ENCODE peak calls at places on chromosomes 7 and 10, in ten cellular contexts. A, L, Q, H, W, X, F, I, O and U are unnamed samples.
A peak's percentile ranks its signal among the peaks of the same experiment; 100 is the strongest.

GRCh38 chr7:28666144-28666543 is 253.8 kb downstream of the CREB5 start:
- DNase-seq in Q (no peak), X (no peak), I (no peak), A (no peak), H (no peak), L (peak; percentile 61), W (peak; percentile 88), O (no peak), F (no peak), U (no peak)

GRCh38 chr10:132785433-132786278 is at the start of gene NKX6-2:
- DNase-seq in H (no peak), Q (no peak), X (no peak), I (peak; percentile 64), O (no peak), A (no peak), F (no peak), W (no peak), L (no peak), U (no peak)

GRCh38 chr10:126598009-126598408 is 72.5 kb downstream of the C10orf90 start:
- DNase-seq in I (peak; percentile 89), L (peak; percentile 50), F (peak; percentile 62), W (peak; percentile 54), X (peak; percentile 49), Q (peak; percentile 28), O (peak; percentile 31), A (no peak), H (no peak), U (no peak)

GRCh38 chr7:82051641-82052040 is 281.8 kb upstream of the HGF start:
- DNase-seq in Q (no peak), X (no peak), A (peak; percentile 7), I (no peak), O (no peak), W (no peak), H (no peak), L (no peak), F (no peak), U (no peak)

GRCh38 chr7:36278069-36278766 is 111.4 kb upstream of the ANLN start:
- DNase-seq in A (no peak), I (peak; percentile 79), X (no peak), H (no peak), O (no peak), L (no peak), F (no peak), Q (no peak), W (no peak), U (no peak)

GRCh38 chr7:39349452-39350123 is 216.6 kb upstream of the YAE1 start:
- DNase-seq in O (no peak), W (no peak), X (no peak), F (no peak), L (no peak), H (no peak), I (no peak), Q (no peak), A (no peak), U (no peak)

GRCh38 chr10:13972609-13973008 is 358.1 kb downstream of the FRMD4A start:
- DNase-seq in L (no peak), I (no peak), W (no peak), X (no peak), A (no peak), F (no peak), O (no peak), H (no peak), Q (no peak), U (no peak)

GRCh38 chr7:80357530-80357929 is 154.3 kb downstream of the GNAT3 start:
- DNase-seq in X (no peak), H (no peak), W (no peak), Q (no peak), F (no peak), I (no peak), O (no peak), L (no peak), A (no peak), U (no peak)

GRCh38 chr7:26451997-26452396 is 160.3 kb downstream of the SNX10 start:
- DNase-seq in Q (no peak), H (no peak), I (peak; percentile 80), W (no peak), F (no peak), O (peak; percentile 13), X (no peak), L (no peak), A (peak; percentile 74), U (no peak)

GRCh38 chr7:17041324-17041723 is 159.5 kb upstream of the AGR3 start:
- DNase-seq in L (peak; percentile 79), Q (peak; percentile 70), F (no peak), O (no peak), I (no peak), H (no peak), A (peak; percentile 82), X (no peak), W (peak; percentile 37), U (no peak)

GRCh38 chr10:111206521-111206920 is 129.7 kb downstream of the ADRA2A start:
- DNase-seq in Q (no peak), A (no peak), O (no peak), H (no peak), L (no peak), I (no peak), X (no peak), F (no peak), W (no peak), U (no peak)

GRCh38 chr10:30974355-30974754 is 57.3 kb downstream of the ZNF438 start:
- DNase-seq in Q (no peak), L (no peak), H (no peak), I (no peak), X (no peak), O (no peak), F (no peak), A (no peak), W (no peak), U (no peak)

GRCh38 chr7:151872531-151873401 is 4.1 kb downstream of the PRKAG2 start:
- DNase-seq in X (no peak), W (no peak), A (no peak), Q (no peak), O (no peak), I (no peak), F (no peak), L (no peak), H (no peak), U (no peak)

GRCh38 chr7:122727354-122727753 is 24.6 kb upstream of the RNF148 start:
- DNase-seq in A (no peak), H (no peak), L (no peak), W (no peak), I (no peak), O (no peak), Q (no peak), X (no peak), F (no peak), U (no peak)

GRCh38 chr7:28076421-28077163 is 104.0 kb downstream of the JAZF1 start:
- DNase-seq in I (no peak), F (no peak), L (no peak), O (no peak), W (no peak), H (no peak), Q (no peak), X (no peak), A (peak; percentile 85), U (no peak)

GRCh38 chr10:33290286-33291052 is 44.0 kb downstream of the NRP1 start:
- DNase-seq in O (no peak), H (no peak), Q (no peak), A (no peak), L (no peak), W (no peak), F (no peak), I (no peak), X (no peak), U (no peak)

GRCh38 chr7:139035588-139036353 is at the start of gene ZC3HAV1L:
- DNase-seq in O (peak; percentile 47), Q (peak; percentile 14), H (peak; percentile 11), W (peak; percentile 49), F (peak; percentile 49), A (peak; percentile 57), X (peak; percentile 84), L (peak; percentile 67), I (peak; percentile 83), U (no peak)

GRCh38 chr7:82164813-82165212 is 278.8 kb downstream of the CACNA2D1 start:
- DNase-seq in X (no peak), W (peak; percentile 4), F (no peak), Q (no peak), L (peak; percentile 68), I (no peak), A (peak; percentile 77), H (no peak), O (no peak), U (no peak)

GRCh38 chr7:19339512-19339911 is 194.3 kb upstream of the FERD3L start:
- DNase-seq in Q (no peak), I (no peak), W (no peak), O (no peak), F (no peak), H (no peak), L (no peak), A (no peak), X (no peak), U (no peak)

GRCh38 chr7:130393799-130394411 is 13.6 kb downstream of the CPA1 start:
- DNase-seq in O (no peak), W (no peak), I (no peak), X (no peak), A (no peak), L (no peak), Q (peak; percentile 44), F (no peak), H (no peak), U (no peak)

GRCh38 chr7:127937066-127937680 is 94.1 kb downstream of the LRRC4 start:
- DNase-seq in X (no peak), A (no peak), W (no peak), O (no peak), F (no peak), H (no peak), Q (no peak), L (no peak), I (no peak), U (no peak)

GRCh38 chr7:55538538-55538937 is 33.8 kb downstream of the VOPP1 start:
- DNase-seq in O (no peak), Q (no peak), W (peak; percentile 76), A (no peak), F (no peak), I (no peak), H (no peak), X (no peak), L (peak; percentile 90), U (no peak)

GRCh38 chr10:94103902-94104301 is 110.2 kb downstream of the PLCE1 start:
- DNase-seq in O (no peak), A (no peak), Q (no peak), I (no peak), X (no peak), F (no peak), L (peak; percentile 80), W (no peak), H (no peak), U (no peak)

GRCh38 chr7:3688061-3688460 is 387.0 kb downstream of the SDK1 start:
- DNase-seq in Q (no peak), O (no peak), W (no peak), H (no peak), F (no peak), X (no peak), A (no peak), I (no peak), L (no peak), U (no peak)

GRCh38 chr10:104300736-104301292 is 31.8 kb downstream of the GSTO2 start:
- DNase-seq in L (peak; percentile 98), X (no peak), W (peak; percentile 84), H (no peak), F (peak; percentile 43), O (peak; percentile 13), I (no peak), A (peak; percentile 76), Q (no peak), U (no peak)

GRCh38 chr7:72445075-72445474 is 32.9 kb upstream of the CALN1 start:
- DNase-seq in A (no peak), I (no peak), F (no peak), L (no peak), O (no peak), X (no peak), Q (no peak), W (no peak), H (no peak), U (no peak)

GRCh38 chr10:8722835-8723234 is 668.3 kb downstream of the GATA3 start:
- DNase-seq in Q (no peak), F (no peak), O (no peak), H (no peak), L (no peak), A (no peak), I (no peak), W (no peak), X (no peak), U (no peak)